ENCODE peak calls at places on chromosome 11, in nine cellular contexts. K is GM23338; A is activated CD8-positive, alpha-beta memory T cell treated with anti-CD3 and anti-CD28 coated beads, Interleukin-2, amount 50 U/mL, for 48 hours; U is activated T-cell treated with anti-CD3 and anti-CD28 coated beads, Interleukin-2, amount 50 U/mL, for 72 hours; M is CD8-positive, alpha-beta memory T cell; C is prostate gland; I is dermis blood vessel endothelial cell; B is NCI-H510A; E is Kasumi-1. L is an unnamed sample.

GRCh38 chr11:62508336-62509058 is 38.1 kb downstream of the AHNAK start:
- DNase-seq in K (peak), A (no peak), U (no peak), M (no peak), C (peak), I (peak), B (peak), E (no peak), L (no peak)

GRCh38 chr11:131800452-131800851 is 430.0 kb downstream of the NTM start:
- DNase-seq in K (peak), A (no peak), U (no peak), M (no peak), C (no peak), I (no peak), B (no peak), E (no peak), L (no peak)

GRCh38 chr11:102971766-102972165 is 16.2 kb upstream of the MMP13 start:
- DNase-seq in K (no peak), A (no peak), U (no peak), M (no peak), C (no peak), I (no peak), B (no peak), E (no peak), L (no peak)

GRCh38 chr11:127564803-127565202 is 564.2 kb upstream of the KIRREL3 start:
- DNase-seq in K (no peak), A (no peak), U (no peak), M (no peak), C (no peak), I (no peak), B (no peak), E (no peak), L (no peak)

GRCh38 chr11:46838501-46838900 is 7.6 kb downstream of the CKAP5 start:
- DNase-seq in K (no peak), A (no peak), U (no peak), M (no peak), C (no peak), I (no peak), B (no peak), E (no peak), L (no peak)

GRCh38 chr11:102109896-102110760 is at the start of gene YAP1:
- DNase-seq in K (peak), A (peak), U (peak), M (peak), C (peak), I (peak), B (peak), E (peak), L (peak)

GRCh38 chr11:108008656-108009496 is at the start of gene CUL5:
- DNase-seq in K (peak), A (peak), U (peak), M (peak), C (peak), I (peak), B (peak), E (peak), L (peak)

GRCh38 chr11:129960216-129961214 is 42.1 kb downstream of the PRDM10 start:
- DNase-seq in K (no peak), A (no peak), U (peak), M (no peak), C (no peak), I (peak), B (no peak), E (no peak), L (peak)

GRCh38 chr11:99822846-99823565 is 802.3 kb downstream of the CNTN5 start:
- DNase-seq in K (no peak), A (no peak), U (no peak), M (no peak), C (no peak), I (no peak), B (no peak), E (no peak), L (no peak)

GRCh38 chr11:75240381-75241035 is at the start of gene TPBGL:
- DNase-seq in K (peak), A (peak), U (peak), M (no peak), C (no peak), I (no peak), B (peak), E (no peak), L (no peak)

GRCh38 chr11:129813216-129813791 is 2.3 kb upstream of the TMEM45B start:
- DNase-seq in K (no peak), A (no peak), U (no peak), M (no peak), C (no peak), I (no peak), B (no peak), E (no peak), L (no peak)

GRCh38 chr11:106642331-106642730 is 375.9 kb downstream of the GUCY1A2 start:
- DNase-seq in K (no peak), A (no peak), U (no peak), M (no peak), C (no peak), I (no peak), B (no peak), E (no peak), L (no peak)

GRCh38 chr11:130992788-130993187 is 76.5 kb upstream of the SNX19 start:
- DNase-seq in K (no peak), A (no peak), U (no peak), M (no peak), C (no peak), I (no peak), B (no peak), E (no peak), L (no peak)

GRCh38 chr11:75280770-75281468 is 40.3 kb downstream of the TPBGL start:
- DNase-seq in K (no peak), A (no peak), U (no peak), M (no peak), C (no peak), I (peak), B (no peak), E (no peak), L (no peak)

GRCh38 chr11:60710482-60710881 is 11.1 kb downstream of the MS4A8 start:
- DNase-seq in K (peak), A (no peak), U (no peak), M (no peak), C (no peak), I (peak), B (no peak), E (no peak), L (no peak)

GRCh38 chr11:911031-911889 is 650 bp upstream of the CHID1 start:
- DNase-seq in K (peak), A (peak), U (peak), M (peak), C (no peak), I (peak), B (no peak), E (peak), L (no peak)

GRCh38 chr11:1350086-1350725 is 39.5 kb upstream of the BRSK2 start:
- DNase-seq in K (no peak), A (no peak), U (no peak), M (no peak), C (no peak), I (no peak), B (no peak), E (no peak), L (no peak)

GRCh38 chr11:66892926-66893325 is 36.1 kb downstream of the LRFN4 start:
- DNase-seq in K (no peak), A (no peak), U (no peak), M (no peak), C (no peak), I (no peak), B (no peak), E (no peak), L (no peak)

GRCh38 chr11:1453611-1454386 is 32.8 kb downstream of the MOB2 start:
- DNase-seq in K (peak), A (peak), U (peak), M (peak), C (peak), I (peak), B (peak), E (no peak), L (no peak)

GRCh38 chr11:34250732-34251639 is 106.8 kb downstream of the ABTB2 start:
- DNase-seq in K (peak), A (peak), U (peak), M (peak), C (no peak), I (peak), B (no peak), E (peak), L (no peak)

GRCh38 chr11:74081428-74081827 is 72.5 kb upstream of the UCP3 start:
- DNase-seq in K (no peak), A (no peak), U (no peak), M (no peak), C (no peak), I (no peak), B (no peak), E (no peak), L (no peak)

GRCh38 chr11:94376841-94377240 is 24.4 kb downstream of the GPR83 start:
- DNase-seq in K (no peak), A (no peak), U (no peak), M (no peak), C (no peak), I (no peak), B (no peak), E (no peak), L (no peak)

GRCh38 chr11:59273008-59273841 is 60.5 kb upstream of the MPEG1 start:
- DNase-seq in K (no peak), A (no peak), U (no peak), M (peak), C (no peak), I (no peak), B (no peak), E (peak), L (no peak)

GRCh38 chr11:121309688-121310087 is 17.1 kb downstream of the SC5D start:
- DNase-seq in K (no peak), A (no peak), U (no peak), M (no peak), C (no peak), I (no peak), B (no peak), E (no peak), L (no peak)

GRCh38 chr11:109853156-109853776 is 239.9 kb upstream of the ZC3H12C start:
- DNase-seq in K (peak), A (no peak), U (peak), M (no peak), C (no peak), I (peak), B (no peak), E (peak), L (peak)

GRCh38 chr11:43130616-43131015 is 181.2 kb upstream of the API5 start:
- DNase-seq in K (peak), A (no peak), U (no peak), M (no peak), C (peak), I (no peak), B (no peak), E (peak), L (no peak)

GRCh38 chr11:74225565-74225964 is 54.5 kb downstream of the PPME1 start:
- DNase-seq in K (no peak), A (no peak), U (no peak), M (no peak), C (no peak), I (no peak), B (no peak), E (no peak), L (no peak)

GRCh38 chr11:3866206-3866605 is 10.7 kb downstream of the STIM1 start:
- DNase-seq in K (peak), A (no peak), U (no peak), M (no peak), C (no peak), I (peak), B (no peak), E (peak), L (no peak)

L was measured in skeletal muscle cell.